ENCODE peak calls at places on chromosomes 16 and 17, in five cellular contexts. H, S, B, L and P are unnamed samples.

GRCh38 chr16:13359835-13360234 is 458.4 kb downstream of the SHISA9 start:
- DNase-seq in L (no peak), B (no peak), H (no peak), S (no peak), P (no peak)

GRCh38 chr16:30049871-30050270 is 15.7 kb upstream of the ALDOA start:
- DNase-seq in H (no peak), S (no peak), L (peak), B (no peak), P (peak)

GRCh38 chr16:69930117-69930776 is 20.9 kb upstream of the CLEC18A start:
- DNase-seq in S (peak), B (peak), H (peak), L (peak), P (no peak)

GRCh38 chr17:81053043-81053970 is 18.4 kb downstream of the BAIAP2 start:
- DNase-seq in H (no peak), B (no peak), S (no peak), L (no peak), P (no peak)

GRCh38 chr16:88705746-88706287 is 391 bp downstream of the RNF166 start:
- DNase-seq in B (no peak), H (no peak), L (no peak), S (peak), P (no peak)

GRCh38 chr17:64300566-64300965 is 37.5 kb upstream of the TEX2 start:
- DNase-seq in B (no peak), S (no peak), L (no peak), H (no peak), P (no peak)

GRCh38 chr17:55458977-55459376 is 37.3 kb upstream of the MMD start:
- DNase-seq in B (peak), S (peak), L (no peak), H (no peak), P (no peak)

GRCh38 chr16:83095926-83096692 is 469.3 kb downstream of the CDH13 start:
- DNase-seq in B (no peak), S (peak), L (no peak), H (no peak), P (no peak)

GRCh38 chr16:50644730-50645129 is 36.4 kb downstream of the SNX20 start:
- DNase-seq in H (peak), L (peak), B (peak), S (peak), P (no peak)

GRCh38 chr16:70470141-70470926 is 15.9 kb downstream of the FCSK start:
- DNase-seq in L (no peak), B (no peak), H (no peak), S (no peak), P (no peak)